ENCODE peak calls at places on chromosomes 16 and 17, in ten cellular contexts. One of them, this sample, is unnamed. For H3K4me1, the result is how much of the 10 kb centered on the place peaks cover.

GRCh38 chr17:8365143-8365542 is 11.4 kb downstream of the KRABD2 start:
- DNase-seq in fibroblast of lung: peak
- DNase-seq in MM.1S: no peak
- DNase-seq in H9: no peak
- DNase-seq in IMR-90: peak
- DNase-seq in GM23248: peak
- DNase-seq in kidney: no peak
- DNase-seq in H1: no peak
- DNase-seq in keratinocyte: no peak
- DNase-seq in neural progenitor cell: no peak
- DNase-seq in this sample: peak

GRCh38 chr17:51767287-51767686 is 391.2 kb downstream of the CA10 start:
- DNase-seq in fibroblast of lung: no peak
- DNase-seq in MM.1S: no peak
- DNase-seq in H9: no peak
- DNase-seq in IMR-90: no peak
- DNase-seq in GM23248: no peak
- DNase-seq in kidney: no peak
- DNase-seq in H1: no peak
- DNase-seq in keratinocyte: no peak
- DNase-seq in neural progenitor cell: no peak
- DNase-seq in this sample: no peak

GRCh38 chr17:77884019-77884418 is 74.5 kb upstream of the TNRC6C start:
- DNase-seq in fibroblast of lung: peak
- DNase-seq in MM.1S: no peak
- DNase-seq in H9: peak
- DNase-seq in IMR-90: peak
- DNase-seq in GM23248: peak
- DNase-seq in kidney: no peak
- DNase-seq in H1: no peak
- DNase-seq in keratinocyte: no peak
- DNase-seq in neural progenitor cell: peak
- DNase-seq in this sample: no peak

GRCh38 chr17:56898874-56899273 is 15.0 kb downstream of the TRIM25 start:
- DNase-seq in fibroblast of lung: no peak
- DNase-seq in MM.1S: no peak
- DNase-seq in H9: no peak
- DNase-seq in IMR-90: no peak
- DNase-seq in GM23248: no peak
- DNase-seq in kidney: no peak
- DNase-seq in H1: no peak
- DNase-seq in keratinocyte: no peak
- DNase-seq in neural progenitor cell: no peak
- DNase-seq in this sample: no peak

GRCh38 chr16:90077757-90078593 is 844 bp upstream of the PRDM7 start:
- DNase-seq in fibroblast of lung: peak
- DNase-seq in MM.1S: peak
- DNase-seq in H9: peak
- DNase-seq in IMR-90: peak
- DNase-seq in GM23248: peak
- DNase-seq in kidney: peak
- DNase-seq in H1: peak
- DNase-seq in keratinocyte: no peak
- DNase-seq in neural progenitor cell: peak
- DNase-seq in this sample: no peak

GRCh38 chr16:86789621-86790051 is 211.3 kb downstream of the FOXL1 start:
- DNase-seq in fibroblast of lung: peak
- DNase-seq in MM.1S: no peak
- DNase-seq in H9: no peak
- DNase-seq in IMR-90: peak
- DNase-seq in GM23248: peak
- DNase-seq in kidney: no peak
- DNase-seq in H1: no peak
- DNase-seq in keratinocyte: no peak
- DNase-seq in neural progenitor cell: peak
- DNase-seq in this sample: no peak

GRCh38 chr17:15441315-15441714 is 26.1 kb downstream of the CDRT4 start:
- DNase-seq in fibroblast of lung: peak
- DNase-seq in MM.1S: no peak
- DNase-seq in H9: no peak
- DNase-seq in IMR-90: peak
- DNase-seq in GM23248: no peak
- DNase-seq in kidney: no peak
- DNase-seq in H1: no peak
- DNase-seq in keratinocyte: no peak
- DNase-seq in neural progenitor cell: no peak
- DNase-seq in this sample: no peak

GRCh38 chr16:22318690-22319358 is 21.6 kb downstream of the POLR3E start:
- DNase-seq in fibroblast of lung: no peak
- DNase-seq in MM.1S: no peak
- DNase-seq in H9: peak
- DNase-seq in IMR-90: peak
- DNase-seq in GM23248: peak
- DNase-seq in kidney: no peak
- DNase-seq in H1: peak
- DNase-seq in keratinocyte: no peak
- DNase-seq in neural progenitor cell: peak
- DNase-seq in this sample: peak

GRCh38 chr17:81514735-81515529 is 2.3 kb upstream of the ACTG1 start:
- DNase-seq in fibroblast of lung: peak
- DNase-seq in MM.1S: peak
- DNase-seq in H9: peak
- DNase-seq in IMR-90: peak
- DNase-seq in GM23248: peak
- DNase-seq in kidney: peak
- DNase-seq in H1: peak
- DNase-seq in keratinocyte: no peak
- DNase-seq in neural progenitor cell: peak
- DNase-seq in this sample: peak

GRCh38 chr17:65550075-65550635 is 11.3 kb downstream of the AXIN2 start:
- DNase-seq in fibroblast of lung: no peak
- DNase-seq in MM.1S: no peak
- DNase-seq in H9: no peak
- DNase-seq in IMR-90: no peak
- DNase-seq in GM23248: no peak
- DNase-seq in kidney: peak
- DNase-seq in H1: no peak
- DNase-seq in keratinocyte: no peak
- DNase-seq in neural progenitor cell: peak
- DNase-seq in this sample: no peak
- H3K4me1 ChIP-seq in fibroblast of lung: under half
- H3K4me1 ChIP-seq in MM.1S: under half
- H3K4me1 ChIP-seq in H9: under half
- H3K4me1 ChIP-seq in IMR-90: under half
- H3K4me1 ChIP-seq in GM23248: under half
- H3K4me1 ChIP-seq in kidney: under half
- H3K4me1 ChIP-seq in H1: under half
- H3K4me1 ChIP-seq in keratinocyte: under half
- H3K4me1 ChIP-seq in neural progenitor cell: half or more
- H3K4me1 ChIP-seq in this sample: under half

GRCh38 chr17:48541574-48542113 is 3.3 kb downstream of the HOXB2 start:
- DNase-seq in fibroblast of lung: no peak
- DNase-seq in MM.1S: no peak
- DNase-seq in H9: peak
- DNase-seq in IMR-90: peak
- DNase-seq in GM23248: peak
- DNase-seq in kidney: peak
- DNase-seq in H1: peak
- DNase-seq in keratinocyte: no peak
- DNase-seq in neural progenitor cell: peak
- DNase-seq in this sample: peak
- H3K9ac ChIP-seq in fibroblast of lung: peak
- H3K9ac ChIP-seq in MM.1S: no peak
- H3K9ac ChIP-seq in H9: no peak
- H3K9ac ChIP-seq in IMR-90: peak
- H3K9ac ChIP-seq in GM23248: peak
- H3K9ac ChIP-seq in kidney: peak
- H3K9ac ChIP-seq in H1: no peak
- H3K9ac ChIP-seq in keratinocyte: peak
- H3K9ac ChIP-seq in neural progenitor cell: no peak
- H3K9ac ChIP-seq in this sample: peak

GRCh38 chr17:30344283-30345088 is 10.6 kb upstream of the TMIGD1 start:
- DNase-seq in fibroblast of lung: peak
- DNase-seq in MM.1S: no peak
- DNase-seq in H9: no peak
- DNase-seq in IMR-90: peak
- DNase-seq in GM23248: peak
- DNase-seq in kidney: no peak
- DNase-seq in H1: no peak
- DNase-seq in keratinocyte: no peak
- DNase-seq in neural progenitor cell: no peak
- DNase-seq in this sample: peak
- H3K27ac ChIP-seq in fibroblast of lung: no peak
- H3K27ac ChIP-seq in MM.1S: no peak
- H3K27ac ChIP-seq in H9: no peak
- H3K27ac ChIP-seq in IMR-90: no peak
- H3K27ac ChIP-seq in GM23248: no peak
- H3K27ac ChIP-seq in kidney: peak
- H3K27ac ChIP-seq in H1: no peak
- H3K27ac ChIP-seq in keratinocyte: no peak
- H3K27ac ChIP-seq in neural progenitor cell: no peak
- H3K27ac ChIP-seq in this sample: no peak

GRCh38 chr16:19380316-19380715 is 37.4 kb upstream of the TMC5 start:
- DNase-seq in fibroblast of lung: no peak
- DNase-seq in MM.1S: peak
- DNase-seq in H9: no peak
- DNase-seq in IMR-90: no peak
- DNase-seq in GM23248: no peak
- DNase-seq in kidney: no peak
- DNase-seq in H1: no peak
- DNase-seq in keratinocyte: no peak
- DNase-seq in neural progenitor cell: no peak
- DNase-seq in this sample: no peak

GRCh38 chr16:19375561-19376158 is 42.0 kb upstream of the TMC5 start:
- DNase-seq in fibroblast of lung: peak
- DNase-seq in MM.1S: peak
- DNase-seq in H9: peak
- DNase-seq in IMR-90: peak
- DNase-seq in GM23248: peak
- DNase-seq in kidney: no peak
- DNase-seq in H1: no peak
- DNase-seq in keratinocyte: no peak
- DNase-seq in neural progenitor cell: peak
- DNase-seq in this sample: peak

GRCh38 chr16:19379838-19380237 is 37.8 kb upstream of the TMC5 start:
- DNase-seq in fibroblast of lung: no peak
- DNase-seq in MM.1S: no peak
- DNase-seq in H9: no peak
- DNase-seq in IMR-90: no peak
- DNase-seq in GM23248: no peak
- DNase-seq in kidney: no peak
- DNase-seq in H1: no peak
- DNase-seq in keratinocyte: no peak
- DNase-seq in neural progenitor cell: no peak
- DNase-seq in this sample: no peak

GRCh38 chr16:19374402-19374801 is 43.3 kb upstream of the TMC5 start:
- DNase-seq in fibroblast of lung: no peak
- DNase-seq in MM.1S: no peak
- DNase-seq in H9: no peak
- DNase-seq in IMR-90: no peak
- DNase-seq in GM23248: no peak
- DNase-seq in kidney: no peak
- DNase-seq in H1: no peak
- DNase-seq in keratinocyte: no peak
- DNase-seq in neural progenitor cell: no peak
- DNase-seq in this sample: no peak

DNA sequence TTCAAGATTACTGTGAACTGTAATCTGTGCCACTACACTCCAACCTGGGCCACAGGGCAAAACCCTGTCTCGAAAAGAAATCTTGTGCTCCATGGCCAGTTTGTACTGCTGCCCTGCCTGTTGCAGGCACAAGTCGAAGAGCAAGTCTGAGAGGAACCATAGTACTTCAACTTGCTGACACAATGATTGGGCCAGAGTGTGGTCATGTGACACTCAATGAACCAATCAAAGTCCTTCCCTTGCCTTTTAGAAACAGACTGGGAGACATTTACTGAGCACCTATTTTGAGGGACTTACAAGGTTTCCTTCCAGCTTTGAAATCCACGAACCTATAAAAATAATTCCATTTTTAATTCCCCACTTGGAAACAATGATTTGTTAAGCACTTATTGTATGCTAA is 39.8 kb upstream of the TMC5 start:
- DNase-seq in fibroblast of lung: no peak
- DNase-seq in MM.1S: no peak
- DNase-seq in H9: no peak
- DNase-seq in IMR-90: no peak
- DNase-seq in GM23248: no peak
- DNase-seq in kidney: no peak
- DNase-seq in H1: no peak
- DNase-seq in keratinocyte: no peak
- DNase-seq in neural progenitor cell: no peak
- DNase-seq in this sample: no peak
- H3K4me1 ChIP-seq in fibroblast of lung: under half
- H3K4me1 ChIP-seq in MM.1S: under half
- H3K4me1 ChIP-seq in H9: under half
- H3K4me1 ChIP-seq in IMR-90: under half
- H3K4me1 ChIP-seq in GM23248: under half
- H3K4me1 ChIP-seq in kidney: under half
- H3K4me1 ChIP-seq in H1: under half
- H3K4me1 ChIP-seq in keratinocyte: under half
- H3K4me1 ChIP-seq in neural progenitor cell: under half
- H3K4me1 ChIP-seq in this sample: under half

GRCh38 chr17:7236808-7237207 is 2.4 kb downstream of the PHF23 start:
- DNase-seq in fibroblast of lung: no peak
- DNase-seq in MM.1S: no peak
- DNase-seq in H9: no peak
- DNase-seq in IMR-90: no peak
- DNase-seq in GM23248: no peak
- DNase-seq in kidney: no peak
- DNase-seq in H1: no peak
- DNase-seq in keratinocyte: no peak
- DNase-seq in neural progenitor cell: no peak
- DNase-seq in this sample: no peak
- H3K9ac ChIP-seq in fibroblast of lung: no peak
- H3K9ac ChIP-seq in MM.1S: no peak
- H3K9ac ChIP-seq in H9: no peak
- H3K9ac ChIP-seq in IMR-90: no peak
- H3K9ac ChIP-seq in GM23248: peak
- H3K9ac ChIP-seq in kidney: no peak
- H3K9ac ChIP-seq in H1: no peak
- H3K9ac ChIP-seq in keratinocyte: no peak
- H3K9ac ChIP-seq in neural progenitor cell: no peak
- H3K9ac ChIP-seq in this sample: no peak

This sample was measured in mammary epithelial cell.